ENCODE peak calls at places on chromosome 10, in nine cellular contexts. One of them, this sample, is unnamed.

GRCh38 chr10:32877915-32878314 is 80.1 kb downstream of the ITGB1 start:
- DNase-seq in amniotic stem cell: no peak
- DNase-seq in HEK293T: no peak
- DNase-seq in AG04450: no peak
- DNase-seq in B cell: no peak
- DNase-seq in NCI-H187 treated with DMSO at 0.1 percent for 48 hours: no peak
- DNase-seq in NCI-H1105: no peak
- DNase-seq in stimulated activated CD4-positive, alpha-beta T cell treated with anti-CD3 and anti-CD28 coated beads, Interleukin-1b, Interleukin-23, amount 100 ng/mL, for 4 hours: no peak
- DNase-seq in CD8-positive, alpha-beta memory T cell: no peak
- DNase-seq in this sample: no peak

GRCh38 chr10:59229451-59229850 is 53.0 kb downstream of the PHYHIPL start:
- DNase-seq in amniotic stem cell: no peak
- DNase-seq in HEK293T: no peak
- DNase-seq in AG04450: no peak
- DNase-seq in B cell: no peak
- DNase-seq in NCI-H187 treated with DMSO at 0.1 percent for 48 hours: no peak
- DNase-seq in NCI-H1105: no peak
- DNase-seq in stimulated activated CD4-positive, alpha-beta T cell treated with anti-CD3 and anti-CD28 coated beads, Interleukin-1b, Interleukin-23, amount 100 ng/mL, for 4 hours: no peak
- DNase-seq in CD8-positive, alpha-beta memory T cell: no peak
- DNase-seq in this sample: no peak

GRCh38 chr10:79047875-79048638 is 20.7 kb upstream of the ZMIZ1 start:
- DNase-seq in amniotic stem cell: no peak
- DNase-seq in HEK293T: no peak
- DNase-seq in AG04450: no peak
- DNase-seq in B cell: no peak
- DNase-seq in NCI-H187 treated with DMSO at 0.1 percent for 48 hours: no peak
- DNase-seq in NCI-H1105: no peak
- DNase-seq in stimulated activated CD4-positive, alpha-beta T cell treated with anti-CD3 and anti-CD28 coated beads, Interleukin-1b, Interleukin-23, amount 100 ng/mL, for 4 hours: peak
- DNase-seq in CD8-positive, alpha-beta memory T cell: peak
- DNase-seq in this sample: no peak

GRCh38 chr10:93849605-93850004 is 44.2 kb upstream of the SLC35G1 start:
- DNase-seq in amniotic stem cell: no peak
- DNase-seq in HEK293T: no peak
- DNase-seq in AG04450: no peak
- DNase-seq in B cell: no peak
- DNase-seq in NCI-H187 treated with DMSO at 0.1 percent for 48 hours: peak
- DNase-seq in NCI-H1105: no peak
- DNase-seq in stimulated activated CD4-positive, alpha-beta T cell treated with anti-CD3 and anti-CD28 coated beads, Interleukin-1b, Interleukin-23, amount 100 ng/mL, for 4 hours: no peak
- DNase-seq in CD8-positive, alpha-beta memory T cell: no peak
- DNase-seq in this sample: peak

GRCh38 chr10:111126073-111126472 is 49.2 kb downstream of the ADRA2A start:
- DNase-seq in amniotic stem cell: no peak
- DNase-seq in HEK293T: no peak
- DNase-seq in AG04450: no peak
- DNase-seq in B cell: no peak
- DNase-seq in NCI-H187 treated with DMSO at 0.1 percent for 48 hours: no peak
- DNase-seq in NCI-H1105: no peak
- DNase-seq in stimulated activated CD4-positive, alpha-beta T cell treated with anti-CD3 and anti-CD28 coated beads, Interleukin-1b, Interleukin-23, amount 100 ng/mL, for 4 hours: no peak
- DNase-seq in CD8-positive, alpha-beta memory T cell: no peak
- DNase-seq in this sample: no peak

GRCh38 chr10:75449320-75450061 is 18.1 kb downstream of the LRMDA start:
- DNase-seq in amniotic stem cell: no peak
- DNase-seq in HEK293T: no peak
- DNase-seq in AG04450: no peak
- DNase-seq in B cell: no peak
- DNase-seq in NCI-H187 treated with DMSO at 0.1 percent for 48 hours: no peak
- DNase-seq in NCI-H1105: no peak
- DNase-seq in stimulated activated CD4-positive, alpha-beta T cell treated with anti-CD3 and anti-CD28 coated beads, Interleukin-1b, Interleukin-23, amount 100 ng/mL, for 4 hours: no peak
- DNase-seq in CD8-positive, alpha-beta memory T cell: no peak
- DNase-seq in this sample: peak

GRCh38 chr10:46237815-46238510 is 48.8 kb upstream of the ANTXRL start:
- DNase-seq in amniotic stem cell: no peak
- DNase-seq in HEK293T: no peak
- DNase-seq in AG04450: no peak
- DNase-seq in B cell: no peak
- DNase-seq in NCI-H187 treated with DMSO at 0.1 percent for 48 hours: no peak
- DNase-seq in NCI-H1105: no peak
- DNase-seq in stimulated activated CD4-positive, alpha-beta T cell treated with anti-CD3 and anti-CD28 coated beads, Interleukin-1b, Interleukin-23, amount 100 ng/mL, for 4 hours: no peak
- DNase-seq in CD8-positive, alpha-beta memory T cell: no peak
- DNase-seq in this sample: no peak

GRCh38 chr10:20901110-20901509 is 4.0 kb upstream of the NEBL start:
- DNase-seq in amniotic stem cell: no peak
- DNase-seq in HEK293T: no peak
- DNase-seq in AG04450: no peak
- DNase-seq in B cell: no peak
- DNase-seq in NCI-H187 treated with DMSO at 0.1 percent for 48 hours: no peak
- DNase-seq in NCI-H1105: no peak
- DNase-seq in stimulated activated CD4-positive, alpha-beta T cell treated with anti-CD3 and anti-CD28 coated beads, Interleukin-1b, Interleukin-23, amount 100 ng/mL, for 4 hours: no peak
- DNase-seq in CD8-positive, alpha-beta memory T cell: no peak
- DNase-seq in this sample: no peak

GRCh38 chr10:48522011-48522765 is 82.7 kb downstream of the ARHGAP22 start:
- DNase-seq in amniotic stem cell: no peak
- DNase-seq in HEK293T: no peak
- DNase-seq in AG04450: no peak
- DNase-seq in B cell: no peak
- DNase-seq in NCI-H187 treated with DMSO at 0.1 percent for 48 hours: no peak
- DNase-seq in NCI-H1105: no peak
- DNase-seq in stimulated activated CD4-positive, alpha-beta T cell treated with anti-CD3 and anti-CD28 coated beads, Interleukin-1b, Interleukin-23, amount 100 ng/mL, for 4 hours: no peak
- DNase-seq in CD8-positive, alpha-beta memory T cell: no peak
- DNase-seq in this sample: no peak

GRCh38 chr10:132893090-132893489 is 49.3 kb downstream of the CFAP46 start:
- DNase-seq in amniotic stem cell: no peak
- DNase-seq in HEK293T: no peak
- DNase-seq in AG04450: no peak
- DNase-seq in B cell: no peak
- DNase-seq in NCI-H187 treated with DMSO at 0.1 percent for 48 hours: no peak
- DNase-seq in NCI-H1105: no peak
- DNase-seq in stimulated activated CD4-positive, alpha-beta T cell treated with anti-CD3 and anti-CD28 coated beads, Interleukin-1b, Interleukin-23, amount 100 ng/mL, for 4 hours: no peak
- DNase-seq in CD8-positive, alpha-beta memory T cell: no peak
- DNase-seq in this sample: peak

GRCh38 chr10:127151981-127152699 is 44.3 kb downstream of the INSYN2A start:
- DNase-seq in amniotic stem cell: no peak
- DNase-seq in HEK293T: no peak
- DNase-seq in AG04450: no peak
- DNase-seq in B cell: no peak
- DNase-seq in NCI-H187 treated with DMSO at 0.1 percent for 48 hours: no peak
- DNase-seq in NCI-H1105: no peak
- DNase-seq in stimulated activated CD4-positive, alpha-beta T cell treated with anti-CD3 and anti-CD28 coated beads, Interleukin-1b, Interleukin-23, amount 100 ng/mL, for 4 hours: no peak
- DNase-seq in CD8-positive, alpha-beta memory T cell: no peak
- DNase-seq in this sample: no peak

GRCh38 chr10:68208424-68209042 is 23.4 kb downstream of the ATOH7 start:
- DNase-seq in amniotic stem cell: no peak
- DNase-seq in HEK293T: peak
- DNase-seq in AG04450: no peak
- DNase-seq in B cell: no peak
- DNase-seq in NCI-H187 treated with DMSO at 0.1 percent for 48 hours: no peak
- DNase-seq in NCI-H1105: peak
- DNase-seq in stimulated activated CD4-positive, alpha-beta T cell treated with anti-CD3 and anti-CD28 coated beads, Interleukin-1b, Interleukin-23, amount 100 ng/mL, for 4 hours: no peak
- DNase-seq in CD8-positive, alpha-beta memory T cell: no peak
- DNase-seq in this sample: no peak

GRCh38 chr10:26169466-26169865 is 47.1 kb upstream of the GAD2 start:
- DNase-seq in amniotic stem cell: no peak
- DNase-seq in HEK293T: no peak
- DNase-seq in AG04450: no peak
- DNase-seq in B cell: no peak
- DNase-seq in NCI-H187 treated with DMSO at 0.1 percent for 48 hours: no peak
- DNase-seq in NCI-H1105: no peak
- DNase-seq in stimulated activated CD4-positive, alpha-beta T cell treated with anti-CD3 and anti-CD28 coated beads, Interleukin-1b, Interleukin-23, amount 100 ng/mL, for 4 hours: no peak
- DNase-seq in CD8-positive, alpha-beta memory T cell: no peak
- DNase-seq in this sample: no peak

GRCh38 chr10:103204353-103205255 is 11.5 kb upstream of the NT5C2 start:
- DNase-seq in amniotic stem cell: no peak
- DNase-seq in HEK293T: peak
- DNase-seq in AG04450: peak
- DNase-seq in B cell: no peak
- DNase-seq in NCI-H187 treated with DMSO at 0.1 percent for 48 hours: no peak
- DNase-seq in NCI-H1105: no peak
- DNase-seq in stimulated activated CD4-positive, alpha-beta T cell treated with anti-CD3 and anti-CD28 coated beads, Interleukin-1b, Interleukin-23, amount 100 ng/mL, for 4 hours: no peak
- DNase-seq in CD8-positive, alpha-beta memory T cell: no peak
- DNase-seq in this sample: no peak

GRCh38 chr10:93654201-93654600 is 41.9 kb downstream of the PDE6C start:
- DNase-seq in amniotic stem cell: no peak
- DNase-seq in HEK293T: no peak
- DNase-seq in AG04450: no peak
- DNase-seq in B cell: no peak
- DNase-seq in NCI-H187 treated with DMSO at 0.1 percent for 48 hours: no peak
- DNase-seq in NCI-H1105: no peak
- DNase-seq in stimulated activated CD4-positive, alpha-beta T cell treated with anti-CD3 and anti-CD28 coated beads, Interleukin-1b, Interleukin-23, amount 100 ng/mL, for 4 hours: no peak
- DNase-seq in CD8-positive, alpha-beta memory T cell: no peak
- DNase-seq in this sample: no peak

GRCh38 chr10:70145666-70146488 is 623 bp downstream of the TYSND1 start:
- DNase-seq in amniotic stem cell: no peak
- DNase-seq in HEK293T: peak
- DNase-seq in AG04450: no peak
- DNase-seq in B cell: peak
- DNase-seq in NCI-H187 treated with DMSO at 0.1 percent for 48 hours: no peak
- DNase-seq in NCI-H1105: peak
- DNase-seq in stimulated activated CD4-positive, alpha-beta T cell treated with anti-CD3 and anti-CD28 coated beads, Interleukin-1b, Interleukin-23, amount 100 ng/mL, for 4 hours: peak
- DNase-seq in CD8-positive, alpha-beta memory T cell: peak
- DNase-seq in this sample: no peak

GRCh38 chr10:75497997-75498797 is 66.8 kb downstream of the LRMDA start:
- DNase-seq in amniotic stem cell: no peak
- DNase-seq in HEK293T: no peak
- DNase-seq in AG04450: no peak
- DNase-seq in B cell: no peak
- DNase-seq in NCI-H187 treated with DMSO at 0.1 percent for 48 hours: no peak
- DNase-seq in NCI-H1105: no peak
- DNase-seq in stimulated activated CD4-positive, alpha-beta T cell treated with anti-CD3 and anti-CD28 coated beads, Interleukin-1b, Interleukin-23, amount 100 ng/mL, for 4 hours: no peak
- DNase-seq in CD8-positive, alpha-beta memory T cell: no peak
- DNase-seq in this sample: no peak

GRCh38 chr10:76117949-76118348 is 686.5 kb downstream of the LRMDA start:
- DNase-seq in amniotic stem cell: no peak
- DNase-seq in HEK293T: no peak
- DNase-seq in AG04450: no peak
- DNase-seq in B cell: no peak
- DNase-seq in NCI-H187 treated with DMSO at 0.1 percent for 48 hours: no peak
- DNase-seq in NCI-H1105: no peak
- DNase-seq in stimulated activated CD4-positive, alpha-beta T cell treated with anti-CD3 and anti-CD28 coated beads, Interleukin-1b, Interleukin-23, amount 100 ng/mL, for 4 hours: no peak
- DNase-seq in CD8-positive, alpha-beta memory T cell: no peak
- DNase-seq in this sample: no peak

GRCh38 chr10:16737420-16737819 is 79.8 kb downstream of the RSU1 start:
- DNase-seq in amniotic stem cell: no peak
- DNase-seq in HEK293T: no peak
- DNase-seq in AG04450: no peak
- DNase-seq in B cell: no peak
- DNase-seq in NCI-H187 treated with DMSO at 0.1 percent for 48 hours: no peak
- DNase-seq in NCI-H1105: no peak
- DNase-seq in stimulated activated CD4-positive, alpha-beta T cell treated with anti-CD3 and anti-CD28 coated beads, Interleukin-1b, Interleukin-23, amount 100 ng/mL, for 4 hours: no peak
- DNase-seq in CD8-positive, alpha-beta memory T cell: no peak
- DNase-seq in this sample: no peak

GRCh38 chr10:60335708-60336107 is 54.0 kb downstream of the ANK3 start:
- DNase-seq in amniotic stem cell: no peak
- DNase-seq in HEK293T: no peak
- DNase-seq in AG04450: no peak
- DNase-seq in B cell: no peak
- DNase-seq in NCI-H187 treated with DMSO at 0.1 percent for 48 hours: no peak
- DNase-seq in NCI-H1105: no peak
- DNase-seq in stimulated activated CD4-positive, alpha-beta T cell treated with anti-CD3 and anti-CD28 coated beads, Interleukin-1b, Interleukin-23, amount 100 ng/mL, for 4 hours: no peak
- DNase-seq in CD8-positive, alpha-beta memory T cell: no peak
- DNase-seq in this sample: no peak

GRCh38 chr10:32793033-32793432 is 165.0 kb downstream of the ITGB1 start:
- DNase-seq in amniotic stem cell: no peak
- DNase-seq in HEK293T: no peak
- DNase-seq in AG04450: no peak
- DNase-seq in B cell: no peak
- DNase-seq in NCI-H187 treated with DMSO at 0.1 percent for 48 hours: no peak
- DNase-seq in NCI-H1105: no peak
- DNase-seq in stimulated activated CD4-positive, alpha-beta T cell treated with anti-CD3 and anti-CD28 coated beads, Interleukin-1b, Interleukin-23, amount 100 ng/mL, for 4 hours: no peak
- DNase-seq in CD8-positive, alpha-beta memory T cell: no peak
- DNase-seq in this sample: no peak

GRCh38 chr10:125444790-125445189 is 238.2 kb downstream of the TEX36 start:
- DNase-seq in amniotic stem cell: no peak
- DNase-seq in HEK293T: no peak
- DNase-seq in AG04450: no peak
- DNase-seq in B cell: no peak
- DNase-seq in NCI-H187 treated with DMSO at 0.1 percent for 48 hours: no peak
- DNase-seq in NCI-H1105: no peak
- DNase-seq in stimulated activated CD4-positive, alpha-beta T cell treated with anti-CD3 and anti-CD28 coated beads, Interleukin-1b, Interleukin-23, amount 100 ng/mL, for 4 hours: no peak
- DNase-seq in CD8-positive, alpha-beta memory T cell: no peak
- DNase-seq in this sample: no peak

GRCh38 chr10:130971123-130971435 is 340.4 kb downstream of the TCERG1L start:
- DNase-seq in amniotic stem cell: no peak
- DNase-seq in HEK293T: no peak
- DNase-seq in AG04450: no peak
- DNase-seq in B cell: no peak
- DNase-seq in NCI-H187 treated with DMSO at 0.1 percent for 48 hours: no peak
- DNase-seq in NCI-H1105: no peak
- DNase-seq in stimulated activated CD4-positive, alpha-beta T cell treated with anti-CD3 and anti-CD28 coated beads, Interleukin-1b, Interleukin-23, amount 100 ng/mL, for 4 hours: no peak
- DNase-seq in CD8-positive, alpha-beta memory T cell: no peak
- DNase-seq in this sample: no peak

GRCh38 chr10:50362547-50363125 is 111.3 kb upstream of the ASAH2 start:
- DNase-seq in amniotic stem cell: no peak
- DNase-seq in HEK293T: no peak
- DNase-seq in AG04450: no peak
- DNase-seq in B cell: peak
- DNase-seq in NCI-H187 treated with DMSO at 0.1 percent for 48 hours: no peak
- DNase-seq in NCI-H1105: no peak
- DNase-seq in stimulated activated CD4-positive, alpha-beta T cell treated with anti-CD3 and anti-CD28 coated beads, Interleukin-1b, Interleukin-23, amount 100 ng/mL, for 4 hours: no peak
- DNase-seq in CD8-positive, alpha-beta memory T cell: no peak
- DNase-seq in this sample: no peak

GRCh38 chr10:125727436-125727835 is 7.9 kb downstream of the EDRF1 start:
- DNase-seq in amniotic stem cell: no peak
- DNase-seq in HEK293T: no peak
- DNase-seq in AG04450: no peak
- DNase-seq in B cell: no peak
- DNase-seq in NCI-H187 treated with DMSO at 0.1 percent for 48 hours: no peak
- DNase-seq in NCI-H1105: no peak
- DNase-seq in stimulated activated CD4-positive, alpha-beta T cell treated with anti-CD3 and anti-CD28 coated beads, Interleukin-1b, Interleukin-23, amount 100 ng/mL, for 4 hours: no peak
- DNase-seq in CD8-positive, alpha-beta memory T cell: no peak
- DNase-seq in this sample: no peak

GRCh38 chr10:103445767-103446567 is 6.2 kb downstream of the CALHM2 start:
- DNase-seq in amniotic stem cell: no peak
- DNase-seq in HEK293T: no peak
- DNase-seq in AG04450: no peak
- DNase-seq in B cell: no peak
- DNase-seq in NCI-H187 treated with DMSO at 0.1 percent for 48 hours: no peak
- DNase-seq in NCI-H1105: no peak
- DNase-seq in stimulated activated CD4-positive, alpha-beta T cell treated with anti-CD3 and anti-CD28 coated beads, Interleukin-1b, Interleukin-23, amount 100 ng/mL, for 4 hours: no peak
- DNase-seq in CD8-positive, alpha-beta memory T cell: no peak
- DNase-seq in this sample: no peak

GRCh38 chr10:20852303-20852702 is 44.8 kb downstream of the NEBL start:
- DNase-seq in amniotic stem cell: no peak
- DNase-seq in HEK293T: no peak
- DNase-seq in AG04450: no peak
- DNase-seq in B cell: no peak
- DNase-seq in NCI-H187 treated with DMSO at 0.1 percent for 48 hours: no peak
- DNase-seq in NCI-H1105: no peak
- DNase-seq in stimulated activated CD4-positive, alpha-beta T cell treated with anti-CD3 and anti-CD28 coated beads, Interleukin-1b, Interleukin-23, amount 100 ng/mL, for 4 hours: no peak
- DNase-seq in CD8-positive, alpha-beta memory T cell: no peak
- DNase-seq in this sample: no peak

GRCh38 chr10:113739577-113739976 is 11.9 kb upstream of the PLEKHS1 start:
- DNase-seq in amniotic stem cell: no peak
- DNase-seq in HEK293T: no peak
- DNase-seq in AG04450: no peak
- DNase-seq in B cell: no peak
- DNase-seq in NCI-H187 treated with DMSO at 0.1 percent for 48 hours: no peak
- DNase-seq in NCI-H1105: no peak
- DNase-seq in stimulated activated CD4-positive, alpha-beta T cell treated with anti-CD3 and anti-CD28 coated beads, Interleukin-1b, Interleukin-23, amount 100 ng/mL, for 4 hours: no peak
- DNase-seq in CD8-positive, alpha-beta memory T cell: no peak
- DNase-seq in this sample: no peak

GRCh38 chr10:107847620-107848019 is 683.1 kb upstream of the SORCS1 start:
- DNase-seq in amniotic stem cell: no peak
- DNase-seq in HEK293T: no peak
- DNase-seq in AG04450: no peak
- DNase-seq in B cell: no peak
- DNase-seq in NCI-H187 treated with DMSO at 0.1 percent for 48 hours: no peak
- DNase-seq in NCI-H1105: no peak
- DNase-seq in stimulated activated CD4-positive, alpha-beta T cell treated with anti-CD3 and anti-CD28 coated beads, Interleukin-1b, Interleukin-23, amount 100 ng/mL, for 4 hours: no peak
- DNase-seq in CD8-positive, alpha-beta memory T cell: no peak
- DNase-seq in this sample: no peak

GRCh38 chr10:30705086-30705624 is 75.6 kb upstream of the LYZL2 start:
- DNase-seq in amniotic stem cell: no peak
- DNase-seq in HEK293T: no peak
- DNase-seq in AG04450: no peak
- DNase-seq in B cell: no peak
- DNase-seq in NCI-H187 treated with DMSO at 0.1 percent for 48 hours: no peak
- DNase-seq in NCI-H1105: no peak
- DNase-seq in stimulated activated CD4-positive, alpha-beta T cell treated with anti-CD3 and anti-CD28 coated beads, Interleukin-1b, Interleukin-23, amount 100 ng/mL, for 4 hours: no peak
- DNase-seq in CD8-positive, alpha-beta memory T cell: peak
- DNase-seq in this sample: no peak